ENCODE peak calls at places on chromosomes 4 and X, in seven cellular contexts. W, M, I, A, H, C and K are unnamed samples.

GRCh38 chr4:1192091-1192492 is 19.7 kb upstream of the SPON2 start:
- DNase-seq in W (no peak), M (peak), I (peak), A (peak), H (peak), C (no peak), K (peak)

GRCh38 chr4:116705466-116705865 is 379.9 kb downstream of the TRAM1L1 start:
- DNase-seq in W (peak), M (no peak), I (no peak), A (no peak), H (no peak), C (no peak), K (no peak)

GRCh38 chr4:48898733-48899431 is 7.7 kb downstream of the OCIAD2 start:
- DNase-seq in W (no peak), M (no peak), I (no peak), A (peak), H (no peak), C (no peak), K (no peak)

GRCh38 chr4:174646326-174646725 is 124.0 kb upstream of the HPGD start:
- DNase-seq in W (no peak), M (no peak), I (no peak), A (no peak), H (no peak), C (no peak), K (no peak)

GRCh38 chr4:16196482-16197393 is 29.5 kb downstream of the TAPT1 start:
- DNase-seq in W (no peak), M (no peak), I (peak), A (peak), H (peak), C (no peak), K (no peak)

GRCh38 chr4:98801259-98801725 is 127.6 kb downstream of the EIF4E start:
- DNase-seq in W (no peak), M (no peak), I (no peak), A (no peak), H (no peak), C (no peak), K (no peak)

GRCh38 chr4:79638735-79639134 is 230.7 kb upstream of the GK2 start:
- DNase-seq in W (no peak), M (no peak), I (no peak), A (no peak), H (no peak), C (no peak), K (no peak)

GRCh38 chrX:42128587-42128986 is 205.2 kb upstream of the CASK start:
- DNase-seq in W (no peak), M (no peak), I (no peak), A (no peak), H (no peak), C (no peak), K (no peak)

GRCh38 chr4:84258905-84259830 is 239.9 kb downstream of the NKX6-1 start:
- DNase-seq in W (peak), M (no peak), I (no peak), A (peak), H (peak), C (no peak), K (no peak)

GRCh38 chrX:115892787-115893671 is 277.5 kb upstream of the AGTR2 start:
- DNase-seq in W (peak), M (no peak), I (no peak), A (peak), H (peak), C (no peak), K (no peak)

GRCh38 chrX:137565921-137566745 is at the start of gene ZIC3:
- DNase-seq in W (peak), M (no peak), I (no peak), A (peak), H (peak), C (no peak), K (no peak)

GRCh38 chrX:68659385-68659784 is 11.9 kb downstream of the STARD8 start:
- DNase-seq in W (no peak), M (no peak), I (no peak), A (peak), H (no peak), C (no peak), K (no peak)

GRCh38 chr4:61427818-61428495 is 227.8 kb downstream of the ADGRL3 start:
- DNase-seq in W (no peak), M (no peak), I (no peak), A (no peak), H (no peak), C (no peak), K (no peak)

GRCh38 chrX:136450050-136450830 is 37.5 kb upstream of the BRS3 start:
- DNase-seq in W (no peak), M (no peak), I (no peak), A (no peak), H (no peak), C (no peak), K (no peak)

GRCh38 chr4:138952405-138952804 is 63.2 kb upstream of the NOCT start:
- DNase-seq in W (no peak), M (no peak), I (no peak), A (peak), H (no peak), C (no peak), K (no peak)

GRCh38 chr4:42750831-42751230 is 93.9 kb upstream of the ATP8A1 start:
- DNase-seq in W (no peak), M (no peak), I (no peak), A (no peak), H (no peak), C (no peak), K (no peak)

GRCh38 chr4:168848112-168848511 is 161.9 kb downstream of the CBR4 start:
- DNase-seq in W (no peak), M (no peak), I (no peak), A (peak), H (peak), C (no peak), K (no peak)

GRCh38 chr4:182212211-182212761 is 30.9 kb upstream of the TENM3 start:
- DNase-seq in W (no peak), M (no peak), I (no peak), A (no peak), H (peak), C (no peak), K (no peak)

GRCh38 chr4:23114538-23114937 is 421.8 kb downstream of the GBA3 start:
- DNase-seq in W (no peak), M (no peak), I (no peak), A (no peak), H (no peak), C (no peak), K (no peak)

GRCh38 chrX:56763556-56764152 is 34.6 kb downstream of the NBDY start:
- DNase-seq in W (peak), M (no peak), I (no peak), A (no peak), H (no peak), C (no peak), K (no peak)

GRCh38 chrX:2385224-2385623 is 115.6 kb downstream of the DHRSX start:
- DNase-seq in W (no peak), M (no peak), I (no peak), A (peak), H (peak), C (no peak), K (no peak)

GRCh38 chr4:176499518-176499917 is 179.8 kb downstream of the SPCS3 start:
- DNase-seq in W (no peak), M (no peak), I (peak), A (peak), H (peak), C (no peak), K (no peak)

GRCh38 chr4:123568936-123569335 is 172.3 kb downstream of the SPRY1 start:
- DNase-seq in W (no peak), M (no peak), I (no peak), A (peak), H (no peak), C (no peak), K (no peak)

GRCh38 chr4:123573866-123574508 is 177.4 kb downstream of the SPRY1 start:
- DNase-seq in W (no peak), M (no peak), I (no peak), A (no peak), H (no peak), C (no peak), K (no peak)

GRCh38 chr4:123564758-123565346 is 168.3 kb downstream of the SPRY1 start:
- DNase-seq in W (peak), M (no peak), I (no peak), A (peak), H (peak), C (peak), K (no peak)

DNA sequence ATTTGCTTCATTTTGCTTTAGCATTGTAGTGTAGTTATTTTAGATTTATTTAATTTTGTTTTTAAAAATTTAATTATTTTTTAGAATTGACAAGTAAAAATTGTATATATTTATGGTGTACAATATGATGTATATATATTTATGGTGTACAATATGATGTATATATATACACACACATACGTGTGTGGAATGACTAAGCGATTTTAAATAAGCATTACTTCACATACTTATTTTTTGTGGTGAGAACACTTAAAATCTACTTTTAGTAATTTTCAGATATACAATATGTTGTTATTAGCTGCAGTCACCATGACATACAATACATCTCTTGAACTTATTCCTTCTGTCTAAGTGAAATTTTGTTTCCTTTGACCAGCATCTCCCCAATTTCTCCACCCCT is 172.9 kb downstream of the SPRY1 start:
- DNase-seq in W (no peak), M (no peak), I (no peak), A (no peak), H (no peak), C (no peak), K (no peak)
- TF ChIP-seq CTCF in W (no peak), M (no peak), I (no peak), A (no peak), H (no peak), C (no peak), K (no peak)

GRCh38 chrX:12496343-12496742 is 294.9 kb upstream of the PRPS2 start:
- DNase-seq in W (no peak), M (no peak), I (no peak), A (no peak), H (no peak), C (no peak), K (no peak)

GRCh38 chrX:12494400-12495138 is 296.6 kb upstream of the PRPS2 start:
- DNase-seq in W (no peak), M (no peak), I (no peak), A (no peak), H (no peak), C (no peak), K (no peak)

GRCh38 chrX:12497832-12498591 is 293.2 kb upstream of the PRPS2 start:
- DNase-seq in W (peak), M (no peak), I (no peak), A (no peak), H (no peak), C (no peak), K (no peak)
- TF ChIP-seq CTCF in W (peak), M (no peak), I (no peak), A (peak), H (peak), C (no peak), K (peak)

GRCh38 chr4:40515398-40516293 is 114.0 kb downstream of the RBM47 start:
- DNase-seq in W (peak), M (no peak), I (no peak), A (peak), H (peak), C (no peak), K (no peak)
- TF ChIP-seq CTCF in W (no peak), M (no peak), I (no peak), A (no peak), H (no peak), C (no peak), K (no peak)

DNA sequence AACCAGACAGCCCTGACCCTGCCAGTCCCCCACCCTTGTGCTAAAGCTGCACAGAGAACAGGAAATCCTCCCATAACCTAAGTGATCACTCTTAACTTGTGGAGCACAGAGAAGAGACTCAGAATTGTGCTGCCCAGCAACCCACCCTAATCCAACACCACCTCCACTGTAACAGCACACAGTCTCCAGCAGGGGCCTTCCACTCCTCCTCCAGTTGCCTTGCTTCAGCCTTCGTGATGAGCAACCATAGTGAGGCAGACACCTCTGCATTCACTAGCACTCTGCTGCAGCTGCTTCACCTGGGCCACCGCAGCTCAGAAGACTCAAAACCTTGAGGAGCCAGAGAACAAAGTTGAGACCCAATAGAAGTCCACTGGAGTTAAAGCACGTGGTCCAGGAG is 7.9 kb upstream of the UGT2B4 start:
- DNase-seq in W (peak), M (no peak), I (no peak), A (no peak), H (no peak), C (no peak), K (no peak)
- TF ChIP-seq CTCF in W (peak), M (no peak), I (no peak), A (no peak), H (no peak), C (no peak), K (no peak)